ENCODE peak calls at places on chromosomes 3 and 15, in seven cellular contexts. G, L, V, E, N, S and B are unnamed samples.

GRCh38 chr3:168628549-168628948 is 532.8 kb upstream of the GOLIM4 start:
- DNase-seq in S (no peak), L (no peak), N (no peak), G (no peak), V (no peak), E (no peak), B (no peak)

GRCh38 chr3:43180027-43180426 is 74.1 kb upstream of the POMGNT2 start:
- DNase-seq in S (no peak), E (no peak), N (peak), L (no peak), G (no peak), V (peak), B (no peak)

GRCh38 chr15:78422571-78423340 is 15.3 kb upstream of the IREB2 start:
- DNase-seq in G (peak), S (peak), L (peak), N (peak), V (peak), E (no peak), B (peak)

GRCh38 chr15:79130535-79131130 is 40.1 kb upstream of the RASGRF1 start:
- DNase-seq in S (no peak), E (no peak), V (no peak), G (no peak), L (no peak), N (no peak), B (no peak)

GRCh38 chr3:176631175-176631574 is 566.1 kb downstream of the TBL1XR1 start:
- DNase-seq in G (no peak), E (no peak), S (no peak), L (no peak), V (no peak), N (no peak), B (no peak)

GRCh38 chr3:11626084-11626463 is 17.6 kb downstream of the VGLL4 start:
- DNase-seq in S (no peak), V (no peak), L (no peak), G (no peak), N (peak), E (no peak), B (no peak)

GRCh38 chr3:108090066-108090700 is 648 bp downstream of the CD47 start:
- DNase-seq in E (no peak), S (no peak), N (peak), G (peak), V (peak), L (peak), B (peak)

GRCh38 chr3:100602506-100603444 is 6.6 kb upstream of the ADGRG7 start:
- DNase-seq in G (no peak), N (no peak), V (no peak), E (no peak), L (no peak), S (no peak), B (no peak)

GRCh38 chr3:36709826-36710365 is 54.5 kb downstream of the DCLK3 start:
- DNase-seq in N (no peak), L (no peak), G (no peak), S (no peak), V (no peak), E (no peak), B (no peak)

GRCh38 chr15:58190419-58190818 is 52.2 kb downstream of the AQP9 start:
- DNase-seq in V (no peak), N (no peak), L (no peak), E (no peak), S (no peak), G (no peak), B (no peak)

GRCh38 chr3:181838940-181839914 is 127.5 kb downstream of the SOX2 start:
- DNase-seq in S (no peak), N (no peak), V (no peak), G (no peak), L (no peak), E (no peak), B (no peak)

GRCh38 chr15:28959326-28959725 is 73.6 kb downstream of the APBA2 start:
- DNase-seq in L (no peak), V (no peak), G (no peak), E (no peak), N (peak), S (no peak), B (no peak)

GRCh38 chr3:51388286-51389029 is 2.6 kb upstream of the RBM15B start:
- DNase-seq in L (no peak), V (no peak), E (no peak), N (peak), S (no peak), G (no peak), B (no peak)

GRCh38 chr3:193645806-193646205 is 52.8 kb downstream of the OPA1 start:
- DNase-seq in G (no peak), V (no peak), L (no peak), E (no peak), N (no peak), S (no peak), B (no peak)

GRCh38 chr15:85457392-85457968 is 77.1 kb downstream of the AKAP13 start:
- DNase-seq in V (no peak), S (no peak), L (no peak), G (no peak), N (no peak), E (no peak), B (no peak)

GRCh38 chr3:38542401-38543298 is 46.5 kb downstream of the EXOG start:
- DNase-seq in E (no peak), V (no peak), N (no peak), G (no peak), L (no peak), S (no peak), B (no peak)

GRCh38 chr15:46450112-46450809 is 815.4 kb downstream of the SQOR start:
- DNase-seq in N (no peak), S (no peak), G (no peak), L (no peak), E (no peak), V (no peak), B (no peak)

GRCh38 chr3:25038907-25039306 is 389.2 kb upstream of the RARB start:
- DNase-seq in L (no peak), G (no peak), V (no peak), S (no peak), N (no peak), E (no peak), B (no peak)

GRCh38 chr3:143897558-143898305 is 49.5 kb upstream of the SLC9A9 start:
- DNase-seq in L (no peak), G (no peak), N (no peak), S (no peak), E (no peak), V (no peak), B (peak)

GRCh38 chr3:128439226-128439625 is 27.5 kb downstream of the DNAJB8 start:
- DNase-seq in G (no peak), L (no peak), E (no peak), V (no peak), S (no peak), N (no peak), B (no peak)

GRCh38 chr15:74202461-74203401 is at the start of gene STRA6:
- DNase-seq in L (no peak), E (no peak), V (no peak), G (no peak), S (no peak), N (no peak), B (no peak)

GRCh38 chr3:56747150-56747549 is 54.6 kb downstream of the ARHGEF3 start:
- DNase-seq in S (no peak), V (no peak), G (no peak), E (no peak), N (no peak), L (no peak), B (no peak)

GRCh38 chr3:61975199-61975598 is 398.2 kb downstream of the FEZF2 start:
- DNase-seq in E (no peak), N (no peak), S (no peak), G (no peak), L (no peak), V (no peak), B (no peak)

GRCh38 chr15:95990833-95991232 is 339.7 kb upstream of the NR2F2 start:
- DNase-seq in S (no peak), N (peak), V (no peak), E (no peak), L (no peak), G (no peak), B (no peak)

GRCh38 chr15:38074029-38074428 is 139.6 kb downstream of the TMCO5A start:
- DNase-seq in E (no peak), V (no peak), G (no peak), L (no peak), S (no peak), N (no peak), B (no peak)

GRCh38 chr15:67042490-67043181 is 22.8 kb upstream of the SMAD3 start:
- DNase-seq in S (no peak), V (no peak), G (no peak), E (no peak), N (no peak), L (no peak), B (no peak)

GRCh38 chr3:38541800-38542199 is 45.7 kb downstream of the EXOG start:
- DNase-seq in G (no peak), L (no peak), E (no peak), S (no peak), N (no peak), V (no peak), B (no peak)

GRCh38 chr3:181554233-181554765 is 157.4 kb upstream of the SOX2 start:
- DNase-seq in N (no peak), G (no peak), S (no peak), V (no peak), L (no peak), E (no peak), B (no peak)

GRCh38 chr15:82805994-82806406 is at the start of gene FSD2:
- DNase-seq in S (no peak), L (no peak), G (no peak), E (no peak), V (no peak), N (no peak), B (no peak)

GRCh38 chr15:68797157-68797556 is 23.5 kb downstream of the ANP32A start:
- DNase-seq in S (no peak), E (no peak), N (peak), L (no peak), G (no peak), V (no peak), B (no peak)

GRCh38 chr15:42608110-42608531 is 32.7 kb downstream of the STARD9 start:
- DNase-seq in N (peak), E (no peak), L (no peak), S (no peak), V (no peak), G (peak), B (no peak)

GRCh38 chr3:16375891-16376290 is 110.9 kb downstream of the OXNAD1 start:
- DNase-seq in S (no peak), L (no peak), G (no peak), N (no peak), E (no peak), V (no peak), B (no peak)

GRCh38 chr3:64318001-64318400 is 92.7 kb upstream of the PRICKLE2 start:
- DNase-seq in S (no peak), E (no peak), N (no peak), L (no peak), V (no peak), G (no peak), B (no peak)